ENCODE peak calls at places on chromosomes 13 and 19, in seven cellular contexts. B, M, R, L, O, K and V are unnamed samples.

GRCh38 chr13:66546534-66547379 is 683.4 kb downstream of the PCDH9 start:
- DNase-seq in L (no peak), M (no peak), K (no peak), R (no peak), O (no peak), B (no peak), V (no peak)

GRCh38 chr13:65932587-65933239 is 1297.4 kb downstream of the PCDH9 start:
- DNase-seq in L (no peak), M (no peak), K (peak; percentile 51), O (peak; percentile 17), B (no peak), R (no peak), V (no peak)

GRCh38 chr13:110163020-110163658 is 143.8 kb downstream of the COL4A1 start:
- DNase-seq in M (no peak), O (no peak), B (no peak), L (no peak), R (no peak), K (no peak), V (no peak)

GRCh38 chr19:37098570-37098969 is 20.3 kb downstream of the ZNF420 start:
- DNase-seq in M (no peak), R (no peak), K (no peak), B (no peak), O (no peak), L (no peak), V (no peak)

GRCh38 chr19:58059003-58059671 is at the start of gene ZNF135:
- DNase-seq in K (no peak), B (peak; percentile 92), R (peak; percentile 52), O (peak; percentile 91), L (peak; percentile 56), M (peak; percentile 94), V (peak; percentile 86)

GRCh38 chr19:342801-343421 is 1.7 kb downstream of the MIER2 start:
- DNase-seq in K (peak; percentile 88), B (peak; percentile 84), L (no peak), O (peak; percentile 13), M (peak; percentile 91), R (no peak), V (no peak)

GRCh38 chr13:27556109-27556508 is 64.2 kb downstream of the LNX2 start:
- DNase-seq in M (peak; percentile 61), B (no peak), K (peak; percentile 83), L (no peak), O (no peak), R (no peak), V (no peak)

GRCh38 chr19:9945319-9945966 is 9.1 kb upstream of the OLFM2 start:
- DNase-seq in R (no peak), L (no peak), K (peak; percentile 79), O (peak; percentile 66), M (peak; percentile 99), B (peak; percentile 90), V (no peak)

GRCh38 chr19:18869781-18870530 is 26.0 kb downstream of the CERS1 start:
- DNase-seq in B (no peak), O (no peak), K (no peak), R (no peak), M (no peak), L (no peak), V (no peak)

GRCh38 chr13:34458756-34459462 is 483.2 kb upstream of the NBEA start:
- DNase-seq in R (no peak), O (no peak), K (no peak), M (peak; percentile 6), L (no peak), B (no peak), V (no peak)

GRCh38 chr13:80037505-80037888 is 303.4 kb downstream of the SPRY2 start:
- DNase-seq in O (no peak), L (no peak), B (no peak), R (no peak), K (peak; percentile 78), M (peak; percentile 68), V (no peak)

GRCh38 chr13:111955412-111955769 is 111.6 kb upstream of the SOX1 start:
- DNase-seq in L (no peak), O (no peak), B (peak; percentile 25), M (no peak), K (no peak), R (no peak), V (no peak)

GRCh38 chr13:95256086-95256485 is 45.2 kb downstream of the ABCC4 start:
- DNase-seq in R (no peak), B (no peak), L (no peak), K (peak; percentile 89), M (peak; percentile 84), O (no peak), V (no peak)

GRCh38 chr13:77767413-77767812 is 69.9 kb downstream of the SLAIN1 start:
- DNase-seq in L (no peak), K (no peak), R (no peak), B (no peak), M (no peak), O (no peak), V (no peak)

GRCh38 chr19:13865578-13866462 is 11.1 kb upstream of the NANOS3 start:
- DNase-seq in R (no peak), L (no peak), B (no peak), K (no peak), M (peak; percentile 10), O (no peak), V (no peak)